ENCODE peak calls at places on chromosomes 6 and 20, in eight cellular contexts. D is left cardiac atrium; J is HCT116; F is activated naive CD8-positive, alpha-beta T cell treated with anti-CD3 and anti-CD28 coated beads, Interleukin-2, amount 50 U/mL, for 24 hours; A is natural killer cell; C is activated CD8-positive, alpha-beta T cell treated with anti-CD3 and anti-CD28 coated beads, Interleukin-2, amount 10 ng/mL, durations not matched to agents 7 days and 5 days; I is left lung; Y is effector memory CD8-positive, alpha-beta T cell. R is an unnamed sample.

GRCh38 chr20:11032611-11033010 is 358.8 kb upstream of the JAG1 start:
- ATAC-seq in F (no peak), C (no peak), Y (no peak), D (no peak), A (no peak), I (no peak), J (no peak), R (no peak)

GRCh38 chr20:1001981-1002681 is at the start of gene RSPO4:
- ATAC-seq in C (peak), Y (no peak), D (no peak), I (peak), J (no peak), F (no peak), A (no peak), R (no peak)

GRCh38 chr6:32815115-32815514 is 1.7 kb downstream of the HLA-DOB start:
- ATAC-seq in F (no peak), J (no peak), D (peak), Y (no peak), I (no peak), C (no peak), A (no peak), R (no peak)

GRCh38 chr6:151493495-151494234 is at the start of gene CCDC170:
- ATAC-seq in Y (peak), A (no peak), D (peak), J (no peak), I (peak), C (peak), F (peak), R (peak)

GRCh38 chr20:57557926-57558613 is 2.8 kb upstream of the PCK1 start:
- ATAC-seq in J (no peak), A (no peak), F (no peak), Y (no peak), I (no peak), D (no peak), C (no peak), R (no peak)

GRCh38 chr20:23637282-23638221 is at the start of gene CST3:
- ATAC-seq in C (peak), Y (peak), I (peak), F (no peak), D (peak), J (peak), A (peak), R (peak)

GRCh38 chr6:138509371-138509770 is 10.1 kb upstream of the NHSL1 start:
- ATAC-seq in Y (peak), F (peak), A (no peak), J (peak), C (peak), I (peak), D (no peak), R (no peak)

GRCh38 chr6:16700202-16700997 is 60.9 kb downstream of the ATXN1 start:
- ATAC-seq in Y (peak), A (peak), F (peak), J (no peak), C (peak), D (peak), I (peak), R (no peak)

GRCh38 chr20:25461766-25462165 is 54.3 kb downstream of the GINS1 start:
- ATAC-seq in I (no peak), J (no peak), C (no peak), F (no peak), D (peak), Y (no peak), A (no peak), R (no peak)

GRCh38 chr6:155013457-155013876 is 18.4 kb downstream of the TIAM2 start:
- ATAC-seq in Y (no peak), J (no peak), D (no peak), C (no peak), A (no peak), F (no peak), I (no peak), R (peak)

GRCh38 chr6:154796484-154796883 is 63.3 kb downstream of the SCAF8 start:
- ATAC-seq in F (no peak), Y (no peak), D (no peak), J (peak), A (no peak), I (no peak), C (no peak), R (no peak)

GRCh38 chr6:16345449-16346330 is 107.3 kb downstream of the GMPR start:
- ATAC-seq in F (no peak), I (peak), C (no peak), J (peak), Y (no peak), A (no peak), D (no peak), R (peak)

GRCh38 chr6:29479560-29479959 is 8.2 kb downstream of the MAS1L start:
- ATAC-seq in C (no peak), D (no peak), J (no peak), Y (no peak), A (no peak), F (no peak), I (no peak), R (no peak)

GRCh38 chr6:154448448-154449096 is 61.9 kb downstream of the CNKSR3 start:
- ATAC-seq in A (no peak), F (no peak), I (peak), D (peak), C (no peak), Y (no peak), J (peak), R (peak)

GRCh38 chr20:4898282-4898681 is 103.0 kb downstream of the SLC23A2 start:
- ATAC-seq in A (no peak), I (peak), Y (no peak), C (no peak), D (peak), F (no peak), J (peak), R (peak)

GRCh38 chr6:6730831-6731230 is 142.3 kb downstream of the LY86 start:
- ATAC-seq in J (no peak), I (peak), D (peak), A (no peak), C (no peak), Y (no peak), F (no peak), R (peak)

GRCh38 chr6:36273067-36273466 is 3.2 kb downstream of the PNPLA1 start:
- ATAC-seq in C (no peak), F (no peak), A (no peak), D (no peak), I (no peak), J (no peak), Y (no peak), R (no peak)

GRCh38 chr6:107421696-107422256 is 37.6 kb downstream of the PDSS2 start:
- ATAC-seq in J (no peak), C (no peak), F (no peak), I (no peak), Y (no peak), A (no peak), D (no peak), R (no peak)

GRCh38 chr20:44154521-44155001 is 32.4 kb downstream of the JPH2 start:
- ATAC-seq in Y (no peak), C (no peak), I (no peak), J (no peak), D (no peak), F (no peak), A (no peak), R (peak)

GRCh38 chr6:160297310-160297709 is 38.7 kb upstream of the SLC22A2 start:
- ATAC-seq in I (no peak), A (no peak), J (peak), C (no peak), Y (no peak), D (no peak), F (no peak), R (no peak)

GRCh38 chr6:43683708-43684455 is 3.7 kb downstream of the MRPS18A start:
- ATAC-seq in C (no peak), I (peak), F (no peak), D (no peak), A (no peak), Y (no peak), J (no peak), R (no peak)

GRCh38 chr6:119986934-119987549 is 637.5 kb upstream of the MAN1A1 start:
- ATAC-seq in J (peak), A (no peak), Y (no peak), F (peak), I (no peak), C (no peak), D (no peak), R (no peak)

GRCh38 chr6:42758756-42759430 is 13.0 kb upstream of the TBCC start:
- ATAC-seq in Y (no peak), F (no peak), C (no peak), D (no peak), I (no peak), J (no peak), A (no peak), R (no peak)

GRCh38 chr6:157323924-157324276 is 581 bp upstream of the TMEM242 start:
- ATAC-seq in F (peak), I (peak), C (peak), Y (peak), D (peak), J (peak), A (peak), R (peak)

GRCh38 chr6:120935007-120935406 is 399.3 kb downstream of the TBC1D32 start:
- ATAC-seq in Y (no peak), J (no peak), I (no peak), D (no peak), A (no peak), C (no peak), F (no peak), R (no peak)

GRCh38 chr6:53795702-53796450 is 1.1 kb downstream of the LRRC1 start:
- ATAC-seq in I (peak), Y (no peak), F (no peak), J (peak), D (peak), A (no peak), C (no peak), R (no peak)

GRCh38 chr6:151702851-151703629 is 104.4 kb upstream of the ESR1 start:
- ATAC-seq in A (no peak), F (peak), J (no peak), Y (no peak), C (no peak), D (no peak), I (peak), R (no peak)

GRCh38 chr20:37222086-37222485 is 39.5 kb downstream of the GHRH start:
- ATAC-seq in C (no peak), D (no peak), I (no peak), F (no peak), J (no peak), A (no peak), Y (no peak), R (no peak)

GRCh38 chr6:4776493-4776966 is 326 bp downstream of the CDYL start:
- ATAC-seq in Y (peak), D (no peak), C (no peak), J (peak), A (no peak), I (no peak), F (no peak), R (peak)

GRCh38 chr6:134351615-134352474 is 33.9 kb upstream of the SGK1 start:
- ATAC-seq in C (peak), Y (no peak), J (no peak), A (no peak), I (no peak), D (no peak), F (peak), R (no peak)

GRCh38 chr6:161200610-161201201 is 73.2 kb downstream of the AGPAT4 start:
- ATAC-seq in J (peak), F (no peak), Y (no peak), C (no peak), A (no peak), I (no peak), D (no peak), R (no peak)

GRCh38 chr6:30544666-30545272 is 11.5 kb downstream of the GNL1 start:
- ATAC-seq in A (peak), D (peak), F (peak), I (peak), J (peak), Y (peak), C (peak), R (peak)

GRCh38 chr20:10673176-10673830 is 496 bp downstream of the JAG1 start:
- ATAC-seq in J (no peak), I (peak), Y (no peak), A (no peak), C (peak), F (no peak), D (peak), R (peak)

GRCh38 chr20:22763257-22763906 is 179.0 kb upstream of the FOXA2 start:
- ATAC-seq in D (peak), F (no peak), I (peak), J (peak), Y (no peak), A (no peak), C (no peak), R (peak)